ENCODE peak calls at places on chromosome 9, in five cellular contexts. G is IMR-90, T is H9, A is H1, D is neuronal stem cell. M is an unnamed sample.

GRCh38 chr9:86714976-86715375 is 232.3 kb downstream of the GAS1 start:
- DNase-seq in A (no peak), T (no peak), G (peak), D (no peak), M (peak)

GRCh38 chr9:134912126-134912840 is 5.4 kb downstream of the FCN1 start:
- DNase-seq in G (no peak), A (no peak), D (no peak), T (no peak), M (no peak)

GRCh38 chr9:82332774-82333152 is 344.2 kb downstream of the SPATA31D1 start:
- DNase-seq in A (no peak), G (peak), D (no peak), T (no peak), M (peak)

GRCh38 chr9:108626743-108627142 is 229.0 kb downstream of the ACTL7B start:
- DNase-seq in G (no peak), D (no peak), T (no peak), A (no peak), M (no peak)

GRCh38 chr9:93597142-93597706 is 20.8 kb downstream of the PHF2 start:
- DNase-seq in D (no peak), A (no peak), T (no peak), G (no peak), M (no peak)

GRCh38 chr9:110156902-110157301 is 51.1 kb downstream of the C9orf152 start:
- DNase-seq in D (no peak), G (no peak), T (no peak), A (no peak), M (no peak)

GRCh38 chr9:123357748-123358059 is 1.7 kb downstream of the CRB2 start:
- DNase-seq in G (no peak), D (no peak), T (no peak), A (no peak), M (no peak)

GRCh38 chr9:4964540-4964939 is 20.5 kb upstream of the JAK2 start:
- DNase-seq in A (no peak), D (peak), G (no peak), T (no peak), M (no peak)

GRCh38 chr9:133955821-133956411 is 36.2 kb downstream of the VAV2 start:
- DNase-seq in G (peak), D (peak), T (peak), A (no peak), M (no peak)

GRCh38 chr9:125233678-125234077 is 7.5 kb downstream of the HSPA5 start:
- DNase-seq in G (peak), T (no peak), A (no peak), D (no peak), M (peak)

GRCh38 chr9:72124947-72125346 is 24.3 kb upstream of the GDA start:
- DNase-seq in D (no peak), T (no peak), G (no peak), A (no peak), M (no peak)

GRCh38 chr9:92640398-92641091 is 29.4 kb downstream of the IPPK start:
- DNase-seq in D (no peak), T (peak), G (no peak), A (no peak), M (no peak)

GRCh38 chr9:26781906-26782305 is 110.7 kb downstream of the CAAP1 start:
- DNase-seq in D (no peak), G (no peak), A (no peak), T (no peak), M (no peak)

GRCh38 chr9:92634712-92635605 is 35.0 kb downstream of the IPPK start:
- DNase-seq in D (peak), G (peak), A (peak), T (peak), M (peak)

GRCh38 chr9:122005597-122005996 is 87.5 kb downstream of the TTLL11 start:
- DNase-seq in G (peak), T (no peak), D (no peak), A (no peak), M (no peak)

GRCh38 chr9:129929467-129930125 is 94.3 kb downstream of the USP20 start:
- DNase-seq in T (no peak), G (no peak), D (no peak), A (no peak), M (no peak)

GRCh38 chr9:87197349-87198130 is 250.2 kb upstream of the GAS1 start:
- DNase-seq in D (no peak), T (no peak), A (no peak), G (no peak), M (no peak)

GRCh38 chr9:135391759-135392158 is 87.8 kb upstream of the PPP1R26 start:
- DNase-seq in G (no peak), D (no peak), T (no peak), A (no peak), M (no peak)

GRCh38 chr9:4298255-4299005 is 1.4 kb downstream of the GLIS3 start:
- DNase-seq in A (no peak), D (no peak), G (peak), T (peak), M (peak)

GRCh38 chr9:135079018-135079417 is 8.4 kb upstream of the OLFM1 start:
- DNase-seq in G (no peak), T (peak), A (no peak), D (no peak), M (no peak)

GRCh38 chr9:6382681-6383080 is 30.3 kb upstream of the UHRF2 start:
- DNase-seq in A (no peak), T (no peak), D (no peak), G (peak), M (no peak)

GRCh38 chr9:130034570-130034969 is 8.4 kb downstream of the FNBP1 start:
- DNase-seq in T (no peak), G (peak), A (no peak), D (no peak), M (peak)

GRCh38 chr9:124812401-124813016 is 35.6 kb downstream of the OLFML2A start:
- DNase-seq in T (no peak), D (peak), G (peak), A (peak), M (no peak)

GRCh38 chr9:137550958-137551655 is 572 bp upstream of the MRPL41 start:
- DNase-seq in A (peak), T (peak), G (peak), D (peak), M (peak)

GRCh38 chr9:94855919-94856318 is 129.4 kb downstream of the AOPEP start:
- DNase-seq in D (no peak), T (no peak), G (no peak), A (no peak), M (peak)

GRCh38 chr9:94850540-94851434 is 124.3 kb downstream of the AOPEP start:
- DNase-seq in G (no peak), T (no peak), D (no peak), A (no peak), M (no peak)

GRCh38 chr9:94852373-94852772 is 125.9 kb downstream of the AOPEP start:
- DNase-seq in T (no peak), D (no peak), A (no peak), G (no peak), M (no peak)

GRCh38 chr9:94851467-94851866 is 125.0 kb downstream of the AOPEP start:
- DNase-seq in D (no peak), T (no peak), G (no peak), A (no peak), M (no peak)

GRCh38 chr9:94853887-94854286 is 127.4 kb downstream of the AOPEP start:
- DNase-seq in D (no peak), G (peak), A (no peak), T (no peak), M (no peak)
- H2AK5ac ChIP-seq in D (no peak), G (no peak), A (no peak), T (no peak), M (no peak)

DNA sequence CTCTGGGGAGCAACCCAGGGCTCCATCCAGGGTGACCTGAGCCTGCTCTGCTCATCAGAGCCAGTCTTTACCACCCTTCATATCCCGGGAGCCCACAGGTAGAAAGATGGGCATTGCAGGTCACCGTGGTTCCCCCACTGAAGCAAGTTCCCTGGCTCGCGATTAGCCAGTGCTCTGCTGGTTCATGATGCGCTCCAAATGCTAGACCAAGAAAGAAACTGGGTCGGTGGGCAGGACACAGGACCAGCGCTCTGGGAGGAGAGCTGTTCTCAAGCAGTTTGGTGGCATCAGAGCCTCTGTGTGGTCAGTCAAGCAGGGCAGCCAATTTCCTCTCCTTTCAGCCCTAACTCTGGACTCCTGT is 156.5 kb downstream of the RGS3 start:
- DNase-seq in A (no peak), T (no peak), D (no peak), G (no peak), M (no peak)
- H3K4me2 ChIP-seq in A (no peak), T (no peak), D (no peak), G (no peak), M (peak)

GRCh38 chr9:127187231-127187956 is 65.0 kb upstream of the ANGPTL2 start:
- DNase-seq in G (peak), A (no peak), T (no peak), D (no peak), M (peak)
- H4K91ac ChIP-seq in G (peak), A (no peak), T (no peak), D (no peak), M (no peak)

DNA sequence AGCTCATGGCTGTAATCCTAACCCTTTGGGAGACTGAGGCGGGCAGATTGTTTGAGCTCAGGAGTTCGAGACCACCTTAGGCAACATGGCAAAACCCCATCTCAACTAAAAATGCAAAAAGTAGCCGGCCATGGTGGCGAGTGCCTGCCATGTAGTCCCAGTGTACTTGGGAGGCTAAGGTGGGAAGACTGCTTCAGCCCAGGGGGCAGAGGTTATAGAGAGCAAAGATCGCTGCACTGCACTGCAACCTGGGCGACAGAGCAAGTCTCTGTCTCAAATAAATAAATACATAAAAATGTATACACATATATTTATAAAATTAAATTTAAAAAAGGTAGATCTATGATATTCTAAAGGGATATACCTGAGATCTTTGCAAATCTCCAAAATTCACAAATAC is 19.4 kb downstream of the ZBTB5 start:
- DNase-seq in G (no peak), D (no peak), T (no peak), A (no peak), M (no peak)
- H2AK5ac ChIP-seq in G (no peak), D (no peak), T (no peak), A (no peak), M (no peak)

GRCh38 chr9:96858018-96858573 is 3.8 kb upstream of the ZNF782 start:
- DNase-seq in T (no peak), D (no peak), G (peak), A (no peak), M (peak)
- H3K4me2 ChIP-seq in T (no peak), D (no peak), G (no peak), A (no peak), M (peak)

GRCh38 chr9:117782931-117783788 is 79.0 kb downstream of the TLR4 start:
- DNase-seq in D (peak), T (peak), A (peak), G (no peak), M (peak)
- H4K91ac ChIP-seq in D (no peak), T (no peak), A (no peak), G (no peak), M (no peak)

GRCh38 chr9:16203735-16204573 is 651.1 kb downstream of the CCDC171 start:
- DNase-seq in D (no peak), T (no peak), A (no peak), G (peak), M (no peak)
- H2AK5ac ChIP-seq in D (no peak), T (no peak), A (no peak), G (peak), M (peak)

DNA sequence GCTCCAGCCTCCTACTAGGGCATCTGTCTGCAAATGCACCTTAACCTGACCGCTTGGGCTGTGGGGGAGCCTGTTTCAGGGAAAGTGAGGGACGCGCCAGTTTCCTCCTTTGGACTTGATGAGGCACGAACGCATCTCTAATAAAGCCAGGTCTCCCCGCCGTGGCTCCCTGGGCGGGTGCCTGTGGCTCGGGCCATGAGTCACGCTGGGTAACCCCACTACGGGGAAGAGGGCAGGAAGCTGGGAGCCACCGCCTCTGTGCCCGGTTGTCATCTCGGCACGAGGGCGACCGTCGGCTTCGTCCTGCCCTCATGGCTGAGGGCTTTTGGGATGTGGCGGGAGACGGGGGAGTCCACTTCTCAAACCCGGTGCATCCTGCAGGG is 12.1 kb downstream of the NOTCH1 start:
- DNase-seq in G (no peak), D (no peak), A (no peak), T (no peak), M (peak)
- H3K4me2 ChIP-seq in G (no peak), D (no peak), A (no peak), T (no peak), M (no peak)

DNA sequence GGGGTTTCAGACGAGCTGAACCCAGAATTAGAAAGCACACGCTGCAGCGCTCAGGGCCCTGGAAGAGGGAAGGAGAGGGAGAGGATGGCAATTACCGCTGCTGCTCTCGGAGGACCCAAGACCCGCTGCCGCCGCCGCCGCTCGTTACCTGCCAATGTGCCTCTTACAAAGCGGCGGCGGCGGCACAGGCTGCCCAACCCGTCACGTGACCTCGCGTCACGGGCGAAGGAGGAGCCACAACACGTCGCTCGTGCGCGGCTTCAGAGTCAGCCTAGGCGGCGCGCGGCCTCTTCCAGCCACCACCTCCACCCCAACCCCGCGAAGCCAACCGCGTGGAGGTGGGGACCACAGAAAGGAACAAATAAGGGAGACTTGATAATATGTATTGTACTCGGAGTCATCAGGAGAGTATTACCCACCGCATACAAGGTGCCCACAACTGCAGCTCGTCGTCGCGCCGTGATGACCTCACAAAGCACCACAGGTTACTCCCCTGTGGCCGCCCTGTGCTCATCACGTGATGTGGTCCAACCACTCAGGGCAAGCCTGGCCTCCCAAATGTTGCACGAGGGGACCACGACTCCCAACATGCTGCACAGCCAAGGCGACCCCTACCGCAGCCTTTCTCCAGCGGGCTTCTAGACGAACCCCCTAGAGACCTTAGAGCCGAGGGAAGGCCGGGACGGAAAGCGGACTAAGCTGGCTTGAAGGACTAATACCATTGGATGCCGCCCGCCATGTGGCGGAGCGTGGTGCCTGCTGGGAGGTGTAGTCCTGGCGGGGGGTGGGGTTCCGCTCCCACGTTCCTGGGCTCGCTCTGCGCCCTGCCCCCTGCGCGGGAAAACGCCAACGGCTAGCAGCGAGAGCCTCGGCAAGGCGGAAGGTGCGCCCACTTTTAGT is at the start of gene UBAP2:
- DNase-seq in A (peak), D (peak), T (peak), G (peak), M (peak)
- H4K91ac ChIP-seq in A (peak), D (no peak), T (no peak), G (peak), M (peak)

GRCh38 chr9:89542461-89543021 is 44.6 kb upstream of the SEMA4D start:
- DNase-seq in T (no peak), A (no peak), D (no peak), G (no peak), M (no peak)
- H2AK5ac ChIP-seq in T (no peak), A (no peak), D (no peak), G (no peak), M (no peak)